ENCODE peak calls at places on chromosomes 1 and 21, in ten cellular contexts. Z is neural crest cell; J is H9; X is heart left ventricle; O is tibial artery; D is GM10248; U is IMR-90; S is CD8-positive, alpha-beta T cell; G is GM12865; E is transverse colon. C is an unnamed sample.

GRCh38 chr1:214438530-214438929 is 112.9 kb downstream of the PTPN14 start:
- DNase-seq in Z (no peak), J (no peak), X (no peak), O (no peak), D (no peak), U (no peak), S (no peak), G (peak), E (no peak), C (no peak)

GRCh38 chr1:228308628-228309547 is 97.7 kb downstream of the TRIM11 start:
- DNase-seq in Z (no peak), J (peak), X (no peak), O (no peak), D (no peak), U (no peak), S (no peak), G (no peak), E (no peak), C (no peak)

GRCh38 chr1:223231581-223231980 is 88.5 kb upstream of the TLR5 start:
- DNase-seq in Z (no peak), J (peak), X (no peak), O (no peak), D (no peak), U (no peak), S (no peak), G (no peak), E (no peak), C (no peak)

GRCh38 chr1:21261551-21262281 is 28.5 kb downstream of the ECE1 start:
- DNase-seq in Z (peak), J (peak), X (peak), O (peak), D (no peak), U (peak), S (no peak), G (peak), E (peak), C (no peak)

GRCh38 chr1:180290265-180291001 is 60.4 kb downstream of the LHX4 start:
- DNase-seq in Z (no peak), J (no peak), X (no peak), O (no peak), D (no peak), U (no peak), S (no peak), G (no peak), E (no peak), C (no peak)

GRCh38 chr21:45152265-45152746 is 77.9 kb downstream of the ADARB1 start:
- DNase-seq in Z (peak), J (peak), X (peak), O (no peak), D (peak), U (no peak), S (peak), G (peak), E (peak), C (no peak)

GRCh38 chr1:181043025-181043880 is 9.5 kb downstream of the MR1 start:
- DNase-seq in Z (no peak), J (no peak), X (no peak), O (peak), D (peak), U (peak), S (no peak), G (no peak), E (peak), C (no peak)

GRCh38 chr1:119947468-119947867 is 51.2 kb upstream of the ADAM30 start:
- DNase-seq in Z (no peak), J (no peak), X (no peak), O (no peak), D (no peak), U (peak), S (no peak), G (no peak), E (no peak), C (no peak)

GRCh38 chr1:162732566-162733335 is 57.8 kb upstream of the HSD17B7 start:
- DNase-seq in Z (no peak), J (no peak), X (peak), O (no peak), D (no peak), U (no peak), S (no peak), G (no peak), E (peak), C (no peak)

GRCh38 chr21:14864211-14865021 is 200.4 kb downstream of the NRIP1 start:
- DNase-seq in Z (peak), J (peak), X (peak), O (peak), D (peak), U (peak), S (no peak), G (peak), E (peak), C (no peak)

GRCh38 chr1:195530961-195531360 is 1077.3 kb downstream of the KCNT2 start:
- DNase-seq in Z (no peak), J (no peak), X (no peak), O (no peak), D (no peak), U (peak), S (no peak), G (no peak), E (no peak), C (no peak)

GRCh38 chr1:42567038-42567437 is 91.2 kb upstream of the PPIH start:
- DNase-seq in Z (no peak), J (no peak), X (no peak), O (no peak), D (no peak), U (no peak), S (no peak), G (no peak), E (no peak), C (no peak)

GRCh38 chr1:205230965-205231364 is 3.2 kb downstream of the TMCC2 start:
- DNase-seq in Z (no peak), J (no peak), X (no peak), O (no peak), D (no peak), U (no peak), S (no peak), G (peak), E (no peak), C (no peak)

GRCh38 chr1:208829601-208830000 is 585.4 kb upstream of the PLXNA2 start:
- DNase-seq in Z (no peak), J (no peak), X (no peak), O (no peak), D (no peak), U (no peak), S (no peak), G (no peak), E (no peak), C (no peak)

GRCh38 chr1:42756956-42757891 is 9.6 kb downstream of the P3H1 start:
- DNase-seq in Z (no peak), J (peak), X (no peak), O (no peak), D (peak), U (peak), S (no peak), G (peak), E (no peak), C (peak)

GRCh38 chr1:182003953-182004586 is 57.4 kb downstream of the ZNF648 start:
- DNase-seq in Z (no peak), J (peak), X (peak), O (no peak), D (no peak), U (no peak), S (no peak), G (no peak), E (no peak), C (no peak)

GRCh38 chr1:158951956-158952355 is 20.6 kb downstream of the PYHIN1 start:
- DNase-seq in Z (no peak), J (peak), X (no peak), O (no peak), D (peak), U (no peak), S (no peak), G (peak), E (peak), C (no peak)

GRCh38 chr1:153680120-153680403 is 1.6 kb downstream of the NPR1 start:
- DNase-seq in Z (no peak), J (peak), X (no peak), O (no peak), D (no peak), U (no peak), S (no peak), G (no peak), E (no peak), C (no peak)

GRCh38 chr1:247906504-247907047 is 11.2 kb downstream of the OR2W3 start:
- DNase-seq in Z (no peak), J (no peak), X (no peak), O (no peak), D (no peak), U (peak), S (no peak), G (no peak), E (peak), C (no peak)

GRCh38 chr1:183002797-183003594 is 20.2 kb upstream of the LAMC1 start:
- DNase-seq in Z (no peak), J (no peak), X (peak), O (no peak), D (no peak), U (peak), S (no peak), G (no peak), E (no peak), C (no peak)

GRCh38 chr1:31159323-31159722 is 80.4 kb downstream of the NKAIN1 start:
- DNase-seq in Z (no peak), J (no peak), X (no peak), O (no peak), D (no peak), U (no peak), S (no peak), G (no peak), E (no peak), C (no peak)

GRCh38 chr1:164688791-164689190 is 129.8 kb downstream of the PBX1 start:
- DNase-seq in Z (no peak), J (no peak), X (no peak), O (no peak), D (no peak), U (no peak), S (no peak), G (no peak), E (no peak), C (no peak)

GRCh38 chr1:184806296-184806721 is 51.7 kb upstream of the EDEM3 start:
- DNase-seq in Z (no peak), J (no peak), X (no peak), O (no peak), D (no peak), U (no peak), S (no peak), G (no peak), E (no peak), C (no peak)

GRCh38 chr1:33721416-33721815 is 142.5 kb upstream of the HMGB4 start:
- DNase-seq in Z (no peak), J (no peak), X (no peak), O (no peak), D (no peak), U (no peak), S (no peak), G (no peak), E (no peak), C (no peak)

DNA sequence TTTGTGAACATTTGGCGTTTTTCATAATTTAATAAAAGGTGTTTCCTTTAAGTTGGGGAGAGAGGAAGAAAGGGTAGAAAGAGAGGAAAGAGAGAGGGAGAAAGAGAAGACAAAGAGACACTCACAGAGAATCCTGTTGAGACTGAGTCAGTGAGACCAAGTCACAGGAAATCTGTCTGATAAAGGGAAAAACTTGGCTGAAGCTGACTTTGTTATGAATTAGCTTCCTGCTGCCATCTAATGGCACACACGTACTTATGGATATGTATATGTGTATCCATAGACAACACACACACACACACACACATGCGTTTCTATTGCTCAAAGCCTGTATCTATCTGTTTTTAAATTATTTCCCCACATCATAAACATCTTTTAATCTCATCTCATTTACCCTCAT is 42.5 kb upstream of the DISC1 start:
- DNase-seq in Z (no peak), J (no peak), X (no peak), O (no peak), D (peak), U (peak), S (no peak), G (peak), E (no peak), C (no peak)
- TF ChIP-seq CTCF in Z (no peak), J (no peak), X (no peak), O (no peak), D (peak), U (peak), S (no peak), G (no peak), E (no peak), C (peak)

GRCh38 chr1:197222780-197223179 is 45.3 kb upstream of the CRB1 start:
- DNase-seq in Z (no peak), J (no peak), X (no peak), O (no peak), D (no peak), U (no peak), S (no peak), G (no peak), E (no peak), C (no peak)

GRCh38 chr1:197222025-197222685 is 45.9 kb upstream of the CRB1 start:
- DNase-seq in Z (no peak), J (no peak), X (no peak), O (no peak), D (no peak), U (no peak), S (no peak), G (no peak), E (no peak), C (no peak)

GRCh38 chr1:197218857-197219256 is 49.2 kb upstream of the CRB1 start:
- DNase-seq in Z (no peak), J (no peak), X (no peak), O (no peak), D (no peak), U (no peak), S (no peak), G (peak), E (no peak), C (no peak)

DNA sequence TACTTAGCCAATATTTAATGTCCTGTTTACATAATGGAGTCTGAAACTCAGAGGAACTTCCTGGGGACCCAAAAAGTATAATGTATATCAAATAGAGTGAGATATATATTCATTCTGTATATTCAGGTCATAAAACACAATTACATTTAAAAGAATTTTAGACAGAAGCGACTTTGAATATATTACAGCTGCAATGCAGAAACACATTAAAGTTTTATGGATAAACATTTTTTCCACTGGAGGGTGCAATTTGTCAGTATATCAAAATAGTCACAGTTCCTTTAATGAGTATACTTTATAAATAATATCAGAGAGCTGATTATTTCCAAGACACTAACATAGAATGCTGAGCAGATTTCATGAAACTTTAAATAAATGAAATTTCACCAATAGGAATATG is 43.9 kb upstream of the CRB1 start:
- DNase-seq in Z (no peak), J (no peak), X (no peak), O (no peak), D (no peak), U (no peak), S (no peak), G (no peak), E (no peak), C (no peak)
- TF ChIP-seq CTCF in Z (peak), J (no peak), X (peak), O (no peak), D (no peak), U (peak), S (no peak), G (no peak), E (no peak), C (peak)

GRCh38 chr1:90045853-90046563 is 51.1 kb downstream of the ZNF326 start:
- DNase-seq in Z (peak), J (peak), X (no peak), O (no peak), D (peak), U (peak), S (no peak), G (peak), E (no peak), C (no peak)
- TF ChIP-seq CTCF in Z (peak), J (peak), X (peak), O (peak), D (peak), U (peak), S (peak), G (peak), E (peak), C (peak)

GRCh38 chr1:28436211-28436769 is 66.8 kb downstream of the PHACTR4 start:
- DNase-seq in Z (no peak), J (no peak), X (no peak), O (no peak), D (no peak), U (no peak), S (no peak), G (no peak), E (no peak), C (no peak)
- TF ChIP-seq CTCF in Z (peak), J (peak), X (no peak), O (no peak), D (no peak), U (no peak), S (no peak), G (no peak), E (no peak), C (peak)

GRCh38 chr1:15324867-15325335 is 77.9 kb downstream of the FHAD1 start:
- DNase-seq in Z (no peak), J (no peak), X (no peak), O (no peak), D (no peak), U (no peak), S (no peak), G (no peak), E (no peak), C (no peak)

GRCh38 chr1:15326691-15327530 is 79.9 kb downstream of the FHAD1 start:
- DNase-seq in Z (no peak), J (no peak), X (no peak), O (no peak), D (no peak), U (no peak), S (no peak), G (no peak), E (no peak), C (no peak)

GRCh38 chr1:15323351-15323988 is 76.4 kb downstream of the FHAD1 start:
- DNase-seq in Z (peak), J (peak), X (peak), O (peak), D (peak), U (peak), S (peak), G (peak), E (peak), C (no peak)

GRCh38 chr1:15323989-15324866 is 77.2 kb downstream of the FHAD1 start:
- DNase-seq in Z (no peak), J (no peak), X (no peak), O (no peak), D (no peak), U (no peak), S (no peak), G (no peak), E (no peak), C (no peak)

DNA sequence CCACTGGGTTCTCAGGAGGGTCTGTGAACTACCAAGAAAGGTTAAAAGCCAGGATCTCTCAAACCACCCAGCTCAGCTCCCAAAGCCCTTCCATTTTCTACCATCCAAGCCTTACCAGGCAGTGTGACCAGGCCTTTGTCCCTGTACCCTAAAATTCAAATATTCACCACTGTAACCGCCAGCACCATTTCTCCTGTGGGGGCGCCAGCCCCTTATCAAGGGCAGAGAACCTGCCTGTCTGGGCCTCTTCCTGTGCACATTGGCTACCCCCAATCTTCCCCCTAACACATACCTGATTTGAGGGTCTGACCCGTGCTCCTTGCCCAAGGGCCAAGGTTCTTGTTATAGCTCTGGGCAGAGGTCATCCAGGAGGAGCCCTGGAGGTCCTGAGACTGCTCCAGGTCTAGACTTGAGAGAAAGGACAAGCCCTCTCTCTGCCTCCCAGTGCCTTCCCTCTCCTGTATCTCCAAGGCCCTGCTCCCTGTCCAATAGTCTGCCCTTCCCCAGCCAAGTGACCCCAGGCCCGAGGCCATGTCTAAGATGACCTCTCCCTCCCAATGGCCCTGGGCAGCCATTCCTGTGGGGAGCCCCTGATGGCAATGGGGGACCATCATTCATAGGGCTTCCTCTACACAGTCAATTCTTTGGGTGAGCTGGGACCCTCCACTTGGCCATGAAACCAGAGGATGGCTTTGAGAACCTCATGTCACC is 78.5 kb downstream of the FHAD1 start:
- DNase-seq in Z (no peak), J (no peak), X (no peak), O (no peak), D (no peak), U (no peak), S (no peak), G (no peak), E (no peak), C (no peak)
- TF ChIP-seq CTCF in Z (no peak), J (peak), X (no peak), O (no peak), D (no peak), U (no peak), S (no peak), G (no peak), E (no peak), C (peak)

DNA sequence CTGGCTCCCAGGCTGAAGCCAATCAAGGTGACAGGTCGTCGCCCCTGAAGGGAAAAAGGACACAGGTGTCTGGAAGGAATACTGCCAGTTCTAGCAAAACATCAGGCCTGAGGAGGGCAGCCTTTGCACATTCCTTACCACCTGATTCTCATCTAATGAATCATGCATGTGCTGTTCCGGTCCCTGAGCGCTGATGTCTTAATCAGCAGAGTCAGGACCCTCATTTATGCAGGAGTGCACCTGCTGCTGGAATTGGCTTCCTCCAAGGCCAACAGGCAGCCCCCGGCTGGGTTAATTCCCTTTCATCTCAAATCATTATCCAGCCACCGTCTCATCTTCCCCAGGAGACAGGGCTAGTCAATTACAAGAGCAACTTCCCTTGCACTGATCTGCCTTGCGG is 62.3 kb downstream of the TMCO4 start:
- DNase-seq in Z (no peak), J (no peak), X (no peak), O (no peak), D (no peak), U (no peak), S (no peak), G (no peak), E (no peak), C (no peak)
- TF ChIP-seq CTCF in Z (no peak), J (peak), X (no peak), O (no peak), D (no peak), U (peak), S (no peak), G (no peak), E (no peak), C (peak)

GRCh38 chr21:43622796-43623195 is 36.5 kb downstream of the HSF2BP start:
- DNase-seq in Z (no peak), J (no peak), X (no peak), O (no peak), D (no peak), U (no peak), S (no peak), G (no peak), E (no peak), C (no peak)

GRCh38 chr21:43623588-43623987 is 35.7 kb downstream of the HSF2BP start:
- DNase-seq in Z (no peak), J (no peak), X (no peak), O (no peak), D (no peak), U (no peak), S (no peak), G (no peak), E (no peak), C (no peak)

GRCh38 chr21:43618940-43619339 is 40.3 kb downstream of the HSF2BP start:
- DNase-seq in Z (no peak), J (no peak), X (no peak), O (no peak), D (no peak), U (no peak), S (no peak), G (no peak), E (peak), C (no peak)

GRCh38 chr21:43619344-43619743 is 39.9 kb downstream of the HSF2BP start:
- DNase-seq in Z (no peak), J (no peak), X (no peak), O (no peak), D (no peak), U (no peak), S (no peak), G (no peak), E (no peak), C (no peak)

GRCh38 chr21:43619856-43620255 is 39.4 kb downstream of the HSF2BP start:
- DNase-seq in Z (no peak), J (no peak), X (no peak), O (no peak), D (no peak), U (no peak), S (no peak), G (no peak), E (no peak), C (no peak)
- TF ChIP-seq CTCF in Z (peak), J (peak), X (no peak), O (no peak), D (no peak), U (peak), S (no peak), G (no peak), E (peak), C (peak)

GRCh38 chr1:207423560-207424292 is 30.4 kb upstream of the CR2 start:
- DNase-seq in Z (no peak), J (peak), X (no peak), O (no peak), D (peak), U (no peak), S (no peak), G (peak), E (no peak), C (no peak)
- TF ChIP-seq CTCF in Z (no peak), J (peak), X (no peak), O (no peak), D (peak), U (no peak), S (no peak), G (no peak), E (no peak), C (no peak)